ENCODE peak calls at places on chromosomes 12 and 14, in five cellular contexts. O is CD8-positive, alpha-beta T cell; L is stimulated activated CD4-positive, alpha-beta T cell treated with anti-CD3 and anti-CD28 coated beads, Interleukin-1b, Interleukin-23, amount 100 ng/mL, for 24 hours; V is NCI-H510A treated with DMSO at 0.1 percent for 48 hours; P is psoas muscle. X is an unnamed sample.
A peak's percentile ranks its signal among the peaks of the same experiment; 100 is the strongest.

GRCh38 chr12:131121705-131122405 is 168.1 kb downstream of the ADGRD1 start:
- DNase-seq in O (no peak), L (no peak), V (no peak), P (peak; percentile 9), X (no peak)

GRCh38 chr12:1776139-1776975 is 44.0 kb upstream of the LRTM2 start:
- DNase-seq in O (no peak), L (no peak), V (no peak), P (no peak), X (no peak)

GRCh38 chr14:72129283-72129682 is 197.1 kb downstream of the RGS6 start:
- DNase-seq in O (no peak), L (no peak), V (peak; percentile 3), P (no peak), X (no peak)

GRCh38 chr12:15846887-15847286 is 35.3 kb upstream of the STRAP start:
- DNase-seq in O (no peak), L (no peak), V (no peak), P (no peak), X (no peak)

GRCh38 chr14:89040080-89040437 is 215.6 kb downstream of the TTC8 start:
- DNase-seq in O (no peak), L (no peak), V (no peak), P (no peak), X (no peak)

GRCh38 chr12:117724545-117724944 is 244.2 kb downstream of the KSR2 start:
- DNase-seq in O (no peak), L (no peak), V (no peak), P (no peak), X (no peak)

GRCh38 chr12:47824198-47824597 is 4.5 kb upstream of the HDAC7 start:
- DNase-seq in O (peak; percentile 35), L (no peak), V (no peak), P (no peak), X (no peak)

GRCh38 chr12:130556486-130557055 is 159.5 kb downstream of the RIMBP2 start:
- DNase-seq in O (no peak), L (no peak), V (no peak), P (no peak), X (no peak)

GRCh38 chr14:91245029-91245428 is 525 bp upstream of the GPR68 start:
- DNase-seq in O (peak; percentile 56), L (no peak), V (no peak), P (no peak), X (no peak)

GRCh38 chr12:19912996-19913395 is 455.3 kb upstream of the PDE3A start:
- DNase-seq in O (no peak), L (no peak), V (peak; percentile 12), P (no peak), X (no peak)

GRCh38 chr12:107641154-107641553 is 44.4 kb upstream of the PWP1 start:
- DNase-seq in O (no peak), L (no peak), V (no peak), P (no peak), X (no peak)

GRCh38 chr12:116736962-116737773 is 701 bp downstream of the SPRING1 start:
- DNase-seq in O (no peak), L (no peak), V (no peak), P (no peak), X (no peak)

X was measured in NCI-H1417 treated with DMSO at 0.1 percent for 48 hours.